ENCODE peak calls at places on chromosomes 6 and 20, in ten cellular contexts. One of them, this sample, is unnamed.

GRCh38 chr20:64196831-64197418 is 32.7 kb downstream of the MYT1 start:
- DNase-seq in aorta: no peak
- DNase-seq in tibial nerve: no peak
- DNase-seq in AG04450: no peak
- DNase-seq in coronary artery: no peak
- DNase-seq in neural progenitor cell: no peak
- DNase-seq in CD4-positive, CD25-positive, alpha-beta regulatory T cell: no peak
- DNase-seq in CD8-positive, alpha-beta T cell: no peak
- DNase-seq in AG10803: no peak
- DNase-seq in astrocyte of the cerebellum: no peak
- DNase-seq in this sample: no peak

GRCh38 chr6:157099912-157100593 is 223.3 kb downstream of the TMEM242 start:
- DNase-seq in CD8-positive, alpha-beta T cell: peak; percentile 53
- DNase-seq in AG10803: no peak
- DNase-seq in coronary artery: no peak
- DNase-seq in CD4-positive, CD25-positive, alpha-beta regulatory T cell: peak; percentile 60
- DNase-seq in astrocyte of the cerebellum: no peak
- DNase-seq in neural progenitor cell: no peak
- DNase-seq in aorta: no peak
- DNase-seq in tibial nerve: no peak
- DNase-seq in AG04450: no peak
- DNase-seq in this sample: no peak

GRCh38 chr6:155829646-155830045 is 374.0 kb upstream of the NOX3 start:
- DNase-seq in CD8-positive, alpha-beta T cell: no peak
- DNase-seq in neural progenitor cell: no peak
- DNase-seq in CD4-positive, CD25-positive, alpha-beta regulatory T cell: no peak
- DNase-seq in AG10803: no peak
- DNase-seq in tibial nerve: no peak
- DNase-seq in AG04450: no peak
- DNase-seq in aorta: no peak
- DNase-seq in coronary artery: no peak
- DNase-seq in astrocyte of the cerebellum: no peak
- DNase-seq in this sample: no peak

GRCh38 chr20:9685011-9685410 is 153.9 kb downstream of the PAK5 start:
- DNase-seq in astrocyte of the cerebellum: no peak
- DNase-seq in AG10803: no peak
- DNase-seq in AG04450: no peak
- DNase-seq in coronary artery: no peak
- DNase-seq in tibial nerve: no peak
- DNase-seq in neural progenitor cell: no peak
- DNase-seq in aorta: no peak
- DNase-seq in CD4-positive, CD25-positive, alpha-beta regulatory T cell: no peak
- DNase-seq in CD8-positive, alpha-beta T cell: no peak
- DNase-seq in this sample: no peak

GRCh38 chr6:140566706-140567330 is 1192.4 kb upstream of the CITED2 start:
- DNase-seq in CD8-positive, alpha-beta T cell: no peak
- DNase-seq in AG04450: no peak
- DNase-seq in astrocyte of the cerebellum: peak; percentile 47
- DNase-seq in coronary artery: no peak
- DNase-seq in tibial nerve: no peak
- DNase-seq in CD4-positive, CD25-positive, alpha-beta regulatory T cell: no peak
- DNase-seq in AG10803: peak; percentile 71
- DNase-seq in aorta: no peak
- DNase-seq in neural progenitor cell: no peak
- DNase-seq in this sample: no peak

GRCh38 chr20:10626896-10627295 is 46.9 kb downstream of the JAG1 start:
- DNase-seq in AG04450: no peak
- DNase-seq in CD4-positive, CD25-positive, alpha-beta regulatory T cell: no peak
- DNase-seq in AG10803: no peak
- DNase-seq in CD8-positive, alpha-beta T cell: no peak
- DNase-seq in neural progenitor cell: no peak
- DNase-seq in aorta: no peak
- DNase-seq in coronary artery: no peak
- DNase-seq in tibial nerve: peak; percentile 65
- DNase-seq in astrocyte of the cerebellum: no peak
- DNase-seq in this sample: no peak

GRCh38 chr6:149221774-149222070 is 95.8 kb upstream of the TAB2 start:
- DNase-seq in tibial nerve: no peak
- DNase-seq in CD8-positive, alpha-beta T cell: no peak
- DNase-seq in neural progenitor cell: no peak
- DNase-seq in AG04450: no peak
- DNase-seq in astrocyte of the cerebellum: no peak
- DNase-seq in coronary artery: no peak
- DNase-seq in aorta: no peak
- DNase-seq in AG10803: peak; percentile 49
- DNase-seq in CD4-positive, CD25-positive, alpha-beta regulatory T cell: no peak
- DNase-seq in this sample: no peak

GRCh38 chr6:47476794-47477496 is 644 bp upstream of the CD2AP start:
- DNase-seq in AG10803: no peak
- DNase-seq in neural progenitor cell: no peak
- DNase-seq in CD4-positive, CD25-positive, alpha-beta regulatory T cell: peak; percentile 8
- DNase-seq in astrocyte of the cerebellum: no peak
- DNase-seq in tibial nerve: no peak
- DNase-seq in coronary artery: no peak
- DNase-seq in aorta: no peak
- DNase-seq in CD8-positive, alpha-beta T cell: no peak
- DNase-seq in AG04450: no peak
- DNase-seq in this sample: no peak

GRCh38 chr6:20124545-20124944 is 87.7 kb downstream of the MBOAT1 start:
- DNase-seq in astrocyte of the cerebellum: no peak
- DNase-seq in tibial nerve: no peak
- DNase-seq in neural progenitor cell: no peak
- DNase-seq in CD4-positive, CD25-positive, alpha-beta regulatory T cell: no peak
- DNase-seq in AG10803: no peak
- DNase-seq in aorta: no peak
- DNase-seq in coronary artery: no peak
- DNase-seq in AG04450: no peak
- DNase-seq in CD8-positive, alpha-beta T cell: no peak
- DNase-seq in this sample: no peak

DNA sequence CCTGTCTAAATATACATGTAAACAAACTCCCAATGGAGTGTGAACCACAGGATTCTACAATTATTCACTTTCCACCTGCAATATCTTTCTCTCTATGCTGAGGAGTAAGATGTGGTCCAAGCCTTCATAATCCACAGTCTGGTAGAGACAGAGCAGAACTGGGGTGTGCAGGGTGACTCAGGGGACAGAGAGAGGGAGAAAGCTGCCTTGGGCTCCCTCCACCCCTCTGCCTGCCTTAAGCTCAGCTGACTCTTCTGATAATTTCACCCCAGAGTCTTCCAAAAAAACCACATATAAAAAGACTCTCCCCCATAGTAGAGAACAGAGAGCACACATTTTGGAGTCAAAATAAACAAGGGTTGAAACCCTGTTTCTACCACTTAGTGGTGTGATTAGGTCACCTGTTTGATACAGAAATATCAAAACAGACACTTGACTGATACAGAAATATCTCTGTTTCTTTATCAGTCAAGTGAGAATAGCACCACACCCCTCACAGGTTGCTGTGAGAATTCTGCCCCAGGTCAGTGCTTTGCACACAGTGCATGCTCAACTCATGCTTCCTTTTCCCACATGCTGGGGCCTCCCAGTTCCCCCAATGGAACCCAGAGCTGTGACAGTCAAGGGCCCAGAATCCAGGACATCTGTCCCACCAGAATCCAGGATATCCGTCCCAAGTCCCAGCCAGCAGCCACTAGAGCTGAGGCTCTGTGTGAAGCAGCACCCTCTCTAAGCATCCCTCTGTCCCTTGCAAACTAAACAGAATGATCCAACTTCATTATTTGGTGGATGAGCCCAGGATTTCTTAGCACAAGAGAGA is 1.3 kb downstream of the TREML2 start:
- DNase-seq in AG10803: no peak
- DNase-seq in CD4-positive, CD25-positive, alpha-beta regulatory T cell: peak; percentile 42
- DNase-seq in AG04450: no peak
- DNase-seq in tibial nerve: no peak
- DNase-seq in neural progenitor cell: no peak
- DNase-seq in coronary artery: no peak
- DNase-seq in CD8-positive, alpha-beta T cell: peak; percentile 48
- DNase-seq in aorta: no peak
- DNase-seq in astrocyte of the cerebellum: no peak
- DNase-seq in this sample: no peak
- H3K4me3 ChIP-seq in AG10803: no peak overlapping the region
- H3K4me3 ChIP-seq in CD4-positive, CD25-positive, alpha-beta regulatory T cell: peak overlapping the region; percentile 64
- H3K4me3 ChIP-seq in AG04450: no peak overlapping the region
- H3K4me3 ChIP-seq in tibial nerve: no peak overlapping the region
- H3K4me3 ChIP-seq in neural progenitor cell: no peak overlapping the region
- H3K4me3 ChIP-seq in coronary artery: no peak overlapping the region
- H3K4me3 ChIP-seq in CD8-positive, alpha-beta T cell: peak overlapping the region; percentile 2
- H3K4me3 ChIP-seq in aorta: no peak overlapping the region
- H3K4me3 ChIP-seq in astrocyte of the cerebellum: no peak overlapping the region
- H3K4me3 ChIP-seq in this sample: no peak overlapping the region

GRCh38 chr6:167572841-167573271 is 248.0 kb downstream of the TTLL2 start:
- DNase-seq in CD4-positive, CD25-positive, alpha-beta regulatory T cell: no peak
- DNase-seq in astrocyte of the cerebellum: no peak
- DNase-seq in aorta: no peak
- DNase-seq in AG04450: no peak
- DNase-seq in AG10803: no peak
- DNase-seq in tibial nerve: peak; percentile 17
- DNase-seq in coronary artery: no peak
- DNase-seq in neural progenitor cell: no peak
- DNase-seq in CD8-positive, alpha-beta T cell: peak; percentile 39
- DNase-seq in this sample: no peak

GRCh38 chr6:167574431-167575097 is 249.7 kb downstream of the TTLL2 start:
- DNase-seq in astrocyte of the cerebellum: no peak
- DNase-seq in tibial nerve: peak; percentile 27
- DNase-seq in coronary artery: peak; percentile 91
- DNase-seq in AG04450: no peak
- DNase-seq in AG10803: no peak
- DNase-seq in aorta: peak; percentile 87
- DNase-seq in CD8-positive, alpha-beta T cell: peak; percentile 39
- DNase-seq in neural progenitor cell: no peak
- DNase-seq in CD4-positive, CD25-positive, alpha-beta regulatory T cell: no peak
- DNase-seq in this sample: peak; percentile 72

GRCh38 chr6:167572106-167572505 is 247.2 kb downstream of the TTLL2 start:
- DNase-seq in astrocyte of the cerebellum: no peak
- DNase-seq in neural progenitor cell: no peak
- DNase-seq in tibial nerve: no peak
- DNase-seq in AG04450: no peak
- DNase-seq in CD8-positive, alpha-beta T cell: peak; percentile 35
- DNase-seq in AG10803: no peak
- DNase-seq in aorta: no peak
- DNase-seq in CD4-positive, CD25-positive, alpha-beta regulatory T cell: no peak
- DNase-seq in coronary artery: no peak
- DNase-seq in this sample: no peak

GRCh38 chr6:167575201-167575696 is 250.4 kb downstream of the TTLL2 start:
- DNase-seq in coronary artery: no peak
- DNase-seq in CD4-positive, CD25-positive, alpha-beta regulatory T cell: no peak
- DNase-seq in astrocyte of the cerebellum: no peak
- DNase-seq in CD8-positive, alpha-beta T cell: peak; percentile 44
- DNase-seq in neural progenitor cell: no peak
- DNase-seq in tibial nerve: peak; percentile 10
- DNase-seq in aorta: no peak
- DNase-seq in AG10803: no peak
- DNase-seq in AG04450: no peak
- DNase-seq in this sample: no peak

DNA sequence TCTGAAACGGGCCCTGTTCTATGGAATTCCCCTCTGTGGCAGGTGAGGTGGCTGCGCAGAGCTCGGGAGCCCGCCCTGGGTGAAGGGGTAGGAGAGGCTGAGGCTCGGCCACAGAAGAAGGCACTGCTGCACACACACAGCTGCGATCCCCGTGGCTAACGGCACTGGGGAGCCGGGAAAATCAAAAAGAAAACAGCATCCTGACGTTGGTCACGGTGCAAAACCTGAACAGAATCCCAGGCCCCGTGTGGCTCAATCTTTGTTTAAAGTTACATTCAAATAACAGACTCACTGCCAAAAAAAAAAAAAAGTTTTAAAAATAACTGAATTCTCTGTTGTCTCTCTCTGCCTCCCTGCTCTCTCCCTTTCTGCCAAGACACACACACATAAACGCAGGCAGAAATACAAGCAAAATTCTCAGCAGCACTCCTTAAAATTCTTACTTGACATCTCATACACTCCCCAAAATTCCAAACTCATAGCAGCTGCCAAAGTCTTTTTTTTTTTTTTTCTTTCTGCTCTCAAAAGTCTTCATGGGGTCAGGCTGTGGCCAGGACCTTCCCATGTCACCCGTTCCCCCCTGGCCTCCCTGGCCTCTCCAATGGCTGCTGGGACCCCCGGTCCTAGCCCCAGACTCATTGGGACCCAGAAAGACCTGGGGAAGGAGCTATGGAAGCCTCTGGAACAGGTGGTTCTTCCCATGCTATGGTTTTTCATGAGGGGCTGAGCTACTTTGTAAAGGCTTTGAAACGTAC is 248.8 kb downstream of the TTLL2 start:
- DNase-seq in AG10803: no peak
- DNase-seq in CD8-positive, alpha-beta T cell: peak; percentile 23
- DNase-seq in tibial nerve: peak; percentile 31
- DNase-seq in CD4-positive, CD25-positive, alpha-beta regulatory T cell: no peak
- DNase-seq in AG04450: no peak
- DNase-seq in astrocyte of the cerebellum: peak; percentile 37
- DNase-seq in coronary artery: no peak
- DNase-seq in neural progenitor cell: no peak
- DNase-seq in aorta: no peak
- DNase-seq in this sample: no peak
- H3K4me3 ChIP-seq in AG10803: no peak overlapping the region
- H3K4me3 ChIP-seq in CD8-positive, alpha-beta T cell: no peak overlapping the region
- H3K4me3 ChIP-seq in tibial nerve: no peak overlapping the region
- H3K4me3 ChIP-seq in CD4-positive, CD25-positive, alpha-beta regulatory T cell: no peak overlapping the region
- H3K4me3 ChIP-seq in AG04450: no peak overlapping the region
- H3K4me3 ChIP-seq in astrocyte of the cerebellum: no peak overlapping the region
- H3K4me3 ChIP-seq in coronary artery: peak overlapping the region; percentile 54
- H3K4me3 ChIP-seq in neural progenitor cell: no peak overlapping the region
- H3K4me3 ChIP-seq in aorta: no peak overlapping the region
- H3K4me3 ChIP-seq in this sample: no peak overlapping the region

GRCh38 chr6:3966426-3966825 is 112.5 kb downstream of the FAM217A start:
- DNase-seq in astrocyte of the cerebellum: no peak
- DNase-seq in tibial nerve: no peak
- DNase-seq in CD4-positive, CD25-positive, alpha-beta regulatory T cell: no peak
- DNase-seq in coronary artery: no peak
- DNase-seq in AG10803: no peak
- DNase-seq in aorta: no peak
- DNase-seq in AG04450: no peak
- DNase-seq in CD8-positive, alpha-beta T cell: no peak
- DNase-seq in neural progenitor cell: no peak
- DNase-seq in this sample: no peak
- H3K4me3 ChIP-seq in astrocyte of the cerebellum: no peak overlapping the region
- H3K4me3 ChIP-seq in tibial nerve: no peak overlapping the region
- H3K4me3 ChIP-seq in CD4-positive, CD25-positive, alpha-beta regulatory T cell: no peak overlapping the region
- H3K4me3 ChIP-seq in coronary artery: no peak overlapping the region
- H3K4me3 ChIP-seq in AG10803: no peak overlapping the region
- H3K4me3 ChIP-seq in aorta: no peak overlapping the region
- H3K4me3 ChIP-seq in AG04450: no peak overlapping the region
- H3K4me3 ChIP-seq in CD8-positive, alpha-beta T cell: no peak overlapping the region
- H3K4me3 ChIP-seq in neural progenitor cell: no peak overlapping the region
- H3K4me3 ChIP-seq in this sample: no peak overlapping the region

DNA sequence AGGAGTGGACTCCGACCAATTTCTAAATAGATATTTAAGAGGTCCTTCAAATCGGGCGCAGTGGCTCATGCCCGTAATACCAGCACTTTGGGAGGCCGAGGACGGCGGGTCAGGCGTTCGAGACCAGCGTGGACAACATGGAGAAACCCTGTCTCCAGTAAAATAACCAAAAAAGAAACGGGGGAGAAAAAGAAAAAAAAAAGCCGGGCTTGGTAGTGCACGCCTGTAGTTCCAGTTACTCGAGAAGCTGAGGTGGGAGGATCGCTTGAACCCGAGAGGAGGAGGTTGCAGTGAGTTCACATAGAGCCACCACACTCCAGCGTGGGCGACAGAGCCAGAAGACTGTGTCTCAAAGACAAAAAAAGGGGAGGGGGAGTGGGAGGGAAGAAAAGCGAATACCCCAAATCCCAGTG is 53.3 kb upstream of the HFE start:
- DNase-seq in astrocyte of the cerebellum: no peak
- DNase-seq in CD4-positive, CD25-positive, alpha-beta regulatory T cell: no peak
- DNase-seq in CD8-positive, alpha-beta T cell: no peak
- DNase-seq in tibial nerve: no peak
- DNase-seq in aorta: peak; percentile 87
- DNase-seq in neural progenitor cell: peak; percentile 57
- DNase-seq in AG04450: no peak
- DNase-seq in AG10803: no peak
- DNase-seq in coronary artery: no peak
- DNase-seq in this sample: no peak
- H3K4me3 ChIP-seq in astrocyte of the cerebellum: peak overlapping the region; percentile 62
- H3K4me3 ChIP-seq in CD4-positive, CD25-positive, alpha-beta regulatory T cell: peak overlapping the region; percentile 93
- H3K4me3 ChIP-seq in CD8-positive, alpha-beta T cell: peak overlapping the region; percentile 68
- H3K4me3 ChIP-seq in tibial nerve: peak overlapping the region; percentile 33
- H3K4me3 ChIP-seq in aorta: peak overlapping the region; percentile 4
- H3K4me3 ChIP-seq in neural progenitor cell: peak overlapping the region; percentile 68
- H3K4me3 ChIP-seq in AG04450: peak overlapping the region; percentile 56
- H3K4me3 ChIP-seq in AG10803: peak overlapping the region; percentile 53
- H3K4me3 ChIP-seq in coronary artery: peak overlapping the region; percentile 76
- H3K4me3 ChIP-seq in this sample: peak overlapping the region; percentile 56

This sample was measured in upper lobe of left lung.